ENCODE peak calls at places on chromosomes 4 and X, in six cellular contexts. F, H, A, X, O and B are unnamed samples.

GRCh38 chr4:68245594-68245993 is at the start of gene TMPRSS11B:
- DNase-seq in F (no peak), O (no peak), H (no peak), A (no peak), X (no peak), B (no peak)

GRCh38 chrX:150148749-150149672 is 210.7 kb upstream of the EOLA2 start:
- DNase-seq in F (no peak), H (no peak), X (no peak), A (no peak), O (no peak), B (no peak)

GRCh38 chrX:96763608-96764007 is 79.0 kb downstream of the DIAPH2 start:
- DNase-seq in H (no peak), O (no peak), A (no peak), X (no peak), F (no peak), B (no peak)

GRCh38 chr4:159035570-159035969 is 67.3 kb upstream of the RAPGEF2 start:
- DNase-seq in O (no peak), A (no peak), X (no peak), H (no peak), F (no peak), B (no peak)

GRCh38 chrX:134388161-134389109 is 71.5 kb upstream of the HPRT1 start:
- DNase-seq in O (no peak), H (peak; percentile 43), A (no peak), X (no peak), F (no peak), B (no peak)

GRCh38 chr4:151933122-151933827 is 172.5 kb upstream of the GATB start:
- DNase-seq in H (no peak), F (no peak), A (no peak), X (no peak), O (no peak), B (peak; percentile 19)

GRCh38 chr4:119833611-119834010 is 205.0 kb upstream of the PDE5A start:
- DNase-seq in F (no peak), X (no peak), O (no peak), H (no peak), A (no peak), B (no peak)

GRCh38 chr4:147822128-147822527 is 90.2 kb downstream of the ARHGAP10 start:
- DNase-seq in X (no peak), F (no peak), O (peak; percentile 39), A (no peak), H (no peak), B (no peak)

GRCh38 chr4:150501019-150501727 is 80.8 kb upstream of the MAB21L2 start:
- DNase-seq in O (no peak), A (no peak), X (no peak), H (no peak), F (peak; percentile 8), B (no peak)

GRCh38 chrX:70456256-70456655 is 11.6 kb downstream of the DLG3 start:
- DNase-seq in O (no peak), F (no peak), A (no peak), H (no peak), X (no peak), B (no peak)

GRCh38 chrX:72641601-72642000 is 69.0 kb upstream of the HDAC8 start:
- DNase-seq in F (no peak), H (no peak), O (no peak), A (no peak), X (no peak), B (no peak)

GRCh38 chrX:72630185-72630584 is 57.5 kb upstream of the HDAC8 start:
- DNase-seq in X (no peak), O (no peak), A (no peak), H (no peak), F (no peak), B (no peak)

GRCh38 chrX:72634321-72634720 is 61.7 kb upstream of the HDAC8 start:
- DNase-seq in O (no peak), X (no peak), A (no peak), H (no peak), F (no peak), B (no peak)

DNA sequence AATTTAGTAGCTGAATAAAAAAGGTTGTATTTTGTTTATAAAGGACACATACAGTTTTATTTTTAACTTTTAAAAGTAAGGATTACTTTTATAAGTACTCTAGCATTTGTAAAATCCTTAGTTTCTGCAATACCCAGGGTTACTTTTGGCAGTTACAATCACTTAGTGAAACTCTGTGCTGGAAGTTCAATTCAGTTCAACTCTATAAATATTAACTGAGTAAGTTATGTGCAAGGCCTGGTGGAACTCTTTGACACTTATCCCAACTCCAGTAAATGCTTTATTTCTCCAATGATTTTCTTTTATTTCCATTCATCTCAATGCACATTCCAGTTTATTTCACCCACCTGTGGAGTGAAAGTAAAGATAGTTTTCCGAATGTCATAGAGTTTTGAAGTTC is 63.3 kb upstream of the HDAC8 start:
- DNase-seq in F (no peak), O (no peak), X (no peak), A (no peak), H (no peak), B (no peak)
- H3K27ac ChIP-seq in F (no peak overlapping the region), O (no peak overlapping the region), X (no peak overlapping the region), A (no peak overlapping the region), H (no peak overlapping the region), B (no peak overlapping the region)

GRCh38 chr4:167150587-167150986 is 83.7 kb downstream of the SPOCK3 start:
- DNase-seq in A (no peak), F (no peak), X (no peak), H (no peak), O (no peak), B (no peak)
- TF ChIP-seq REST in A (no peak), F (no peak), X (no peak), H (no peak), O (no peak), B (no peak)

GRCh38 chr4:796206-796605 is 29.7 kb downstream of the CPLX1 start:
- DNase-seq in X (no peak), A (no peak), F (no peak), O (no peak), H (no peak), B (no peak)

GRCh38 chr4:795726-796119 is 30.2 kb downstream of the CPLX1 start:
- DNase-seq in X (no peak), A (no peak), H (no peak), O (no peak), F (no peak), B (no peak)

GRCh38 chr4:793941-794621 is 31.8 kb downstream of the CPLX1 start:
- DNase-seq in A (no peak), F (no peak), X (no peak), H (no peak), O (no peak), B (no peak)

GRCh38 chr4:793109-793861 is 32.6 kb downstream of the CPLX1 start:
- DNase-seq in O (no peak), X (no peak), H (no peak), F (no peak), A (no peak), B (no peak)

DNA sequence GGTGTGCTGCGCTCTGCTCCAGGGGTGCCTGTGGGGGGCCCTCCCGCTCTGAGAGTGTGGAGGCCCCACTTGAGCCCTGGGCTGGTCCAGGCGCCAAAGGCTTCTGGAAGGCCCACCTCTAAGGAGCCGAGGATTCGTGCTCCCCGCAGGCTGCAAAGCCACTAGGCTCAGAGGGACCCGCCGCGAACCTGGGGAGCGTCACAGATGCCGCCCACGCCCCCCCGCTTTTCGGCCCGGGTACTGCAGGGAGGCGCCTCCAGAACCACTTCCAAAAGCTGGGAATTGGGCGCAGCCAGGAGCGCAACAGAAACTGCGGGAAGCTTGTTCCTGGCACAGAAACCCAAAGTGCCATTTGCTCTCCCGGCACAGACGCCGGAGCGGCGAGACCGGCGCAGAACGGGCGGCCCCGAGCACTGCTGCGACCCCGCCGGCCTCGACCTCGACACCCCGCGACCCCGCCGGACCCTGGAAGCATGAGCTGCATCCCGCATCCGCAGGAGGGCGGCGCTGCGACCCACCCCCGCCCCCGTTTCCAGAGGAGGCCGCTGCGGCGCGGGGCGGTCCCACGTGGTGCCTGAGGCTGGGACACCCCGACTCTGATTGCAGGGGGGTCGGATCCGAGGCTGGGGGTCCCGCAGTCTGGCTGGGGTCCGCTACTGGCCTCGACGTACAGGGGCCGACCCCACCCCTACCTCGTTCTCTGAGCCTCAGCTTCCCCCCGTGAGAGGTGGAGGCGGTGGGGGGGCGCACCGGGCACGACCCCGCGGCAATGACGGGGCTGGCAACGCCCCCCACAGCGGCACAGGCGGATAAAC is 30.8 kb downstream of the CPLX1 start:
- DNase-seq in A (no peak), O (no peak), H (no peak), X (no peak), F (no peak), B (peak; percentile 62)
- H3K4me1 ChIP-seq in A (peaks cover 51% of the 10 kb centered on the region), O (peaks cover 14% of the 10 kb centered on the region), H (peaks cover 44% of the 10 kb centered on the region), X (peaks cover 20% of the 10 kb centered on the region), F (no peaks in the 10 kb centered on the region), B (peaks cover 26% of the 10 kb centered on the region)

GRCh38 chr4:1958276-1959103 is 50.3 kb downstream of the NELFA start:
- DNase-seq in F (no peak), O (no peak), X (no peak), H (no peak), A (no peak), B (no peak)

GRCh38 chr4:1961038-1961437 is 47.7 kb downstream of the NELFA start:
- DNase-seq in H (no peak), A (no peak), F (no peak), O (no peak), X (no peak), B (no peak)

GRCh38 chr4:1960170-1960825 is 48.5 kb downstream of the NELFA start:
- DNase-seq in H (no peak), X (no peak), O (no peak), F (no peak), A (no peak), B (no peak)

GRCh38 chr4:1956631-1957030 is 52.1 kb downstream of the NELFA start:
- DNase-seq in F (no peak), A (no peak), O (no peak), X (no peak), H (no peak), B (no peak)

DNA sequence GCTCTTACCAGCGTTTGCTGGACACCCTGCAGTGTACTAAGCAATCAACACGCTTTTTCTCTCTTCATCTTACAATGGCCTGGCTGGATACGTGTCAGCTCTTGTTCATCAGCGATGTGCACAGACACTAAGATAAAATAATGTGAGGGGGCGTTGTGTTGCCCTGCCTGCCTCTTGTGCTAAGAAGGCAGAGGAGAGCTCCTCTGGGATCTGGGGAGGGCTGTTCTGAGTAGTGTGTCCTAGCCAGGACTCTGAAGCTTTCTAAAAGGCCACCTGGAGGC is 49.7 kb downstream of the NELFA start:
- DNase-seq in H (no peak), A (no peak), X (no peak), O (no peak), F (no peak), B (no peak)
- H3K27ac ChIP-seq in H (no peak overlapping the region), A (no peak overlapping the region), X (no peak overlapping the region), O (no peak overlapping the region), F (no peak overlapping the region), B (no peak overlapping the region)

DNA sequence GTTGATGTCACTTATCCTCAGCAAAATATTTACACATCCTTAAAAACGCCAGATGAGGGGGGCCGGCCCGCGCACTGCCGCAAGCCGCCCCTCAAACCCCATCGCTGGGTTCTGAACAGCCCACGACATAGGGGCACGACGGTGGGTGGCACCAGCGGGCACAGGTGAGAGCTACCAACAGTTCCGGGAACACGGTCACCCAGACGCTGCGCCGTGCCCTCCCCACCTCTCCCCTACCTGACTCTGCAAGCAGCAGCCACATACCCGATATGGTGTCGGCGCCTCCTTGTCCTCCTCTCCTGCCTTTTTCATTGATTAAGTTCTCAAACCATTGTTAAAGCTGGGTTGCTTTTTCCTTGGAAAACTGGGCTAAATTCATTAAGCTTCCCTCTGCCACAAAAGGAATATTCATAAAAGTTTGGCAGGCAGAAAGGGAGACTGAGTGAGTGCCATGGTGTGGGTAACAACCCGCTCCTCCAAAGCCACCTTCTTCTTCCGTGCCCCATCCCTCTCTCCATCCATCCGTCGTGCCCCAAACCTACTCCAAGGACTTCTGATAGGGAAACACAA is 1.4 kb downstream of the RAI2 start:
- DNase-seq in O (no peak), H (no peak), A (no peak), F (no peak), X (no peak), B (peak; percentile 11)
- TF ChIP-seq REST in O (no peak), H (no peak), A (no peak), F (no peak), X (no peak), B (no peak)